ENCODE peak calls at places on chromosomes 6 and 20, in eight cellular contexts. Y, I, P, L, E, O, B and D are unnamed samples.

GRCh38 chr6:132527791-132528190 is 10.3 kb upstream of the TAAR9 start:
- ATAC-seq in Y (no peak), I (no peak), P (no peak), L (no peak), E (no peak), O (no peak), B (no peak), D (no peak)

GRCh38 chr6:139392834-139393233 is 18.4 kb upstream of the CITED2 start:
- ATAC-seq in Y (peak), I (peak), P (peak), L (no peak), E (peak), O (peak), B (peak), D (no peak)

GRCh38 chr6:96942676-96943075 is 18.1 kb downstream of the KLHL32 start:
- ATAC-seq in Y (no peak), I (no peak), P (no peak), L (no peak), E (no peak), O (no peak), B (no peak), D (no peak)

GRCh38 chr6:11475019-11475418 is 62.5 kb upstream of the TMEM170B start:
- ATAC-seq in Y (no peak), I (no peak), P (no peak), L (no peak), E (no peak), O (no peak), B (no peak), D (no peak)

GRCh38 chr6:110233769-110234374 is 53.6 kb downstream of the CDC40 start:
- ATAC-seq in Y (peak), I (peak), P (peak), L (peak), E (peak), O (peak), B (peak), D (no peak)

GRCh38 chr6:134529921-134530320 is 212.0 kb upstream of the SGK1 start:
- ATAC-seq in Y (peak), I (no peak), P (no peak), L (no peak), E (no peak), O (no peak), B (peak), D (no peak)

GRCh38 chr6:11343963-11344714 is 111.7 kb upstream of the NEDD9 start:
- ATAC-seq in Y (peak), I (no peak), P (no peak), L (no peak), E (no peak), O (peak), B (no peak), D (peak)

GRCh38 chr6:119370063-119370462 is 20.5 kb upstream of the MAN1A1 start:
- ATAC-seq in Y (no peak), I (no peak), P (no peak), L (no peak), E (no peak), O (no peak), B (no peak), D (no peak)

GRCh38 chr20:32278199-32278643 is 770 bp downstream of the KIF3B start:
- ATAC-seq in Y (peak), I (peak), P (peak), L (peak), E (peak), O (peak), B (peak), D (peak)

GRCh38 chr6:474454-475185 is 83.1 kb downstream of the IRF4 start:
- ATAC-seq in Y (peak), I (peak), P (peak), L (peak), E (peak), O (peak), B (peak), D (peak)

GRCh38 chr20:6040540-6040939 is 13.3 kb downstream of the LRRN4 start:
- ATAC-seq in Y (no peak), I (no peak), P (no peak), L (no peak), E (no peak), O (no peak), B (no peak), D (no peak)

GRCh38 chr6:11615214-11615602 is 77.7 kb downstream of the TMEM170B start:
- ATAC-seq in Y (no peak), I (no peak), P (no peak), L (no peak), E (no peak), O (no peak), B (no peak), D (no peak)

GRCh38 chr20:50048420-50049166 is 64.4 kb downstream of the UBE2V1 start:
- ATAC-seq in Y (peak), I (peak), P (peak), L (peak), E (peak), O (peak), B (no peak), D (peak)

GRCh38 chr6:111844921-111845320 is 28.3 kb downstream of the FYN start:
- ATAC-seq in Y (no peak), I (no peak), P (no peak), L (no peak), E (no peak), O (peak), B (no peak), D (peak)